ENCODE peak calls at places on chromosomes 4 and X, in four cellular contexts. Q is fibroblast of lung, D is lower lobe of right lung, A is left lung. K is an unnamed sample. For H3K36me3, the result is how much of the 10 kb centered on the place peaks cover.

GRCh38 chrX:48531359-48531954 is 8.1 kb upstream of the TBC1D25 start:
- DNase-seq in Q (peak), D (no peak), A (no peak), K (peak)

GRCh38 chr4:119029847-119030535 is 105.6 kb upstream of the MYOZ2 start:
- DNase-seq in Q (no peak), D (no peak), A (no peak), K (no peak)

GRCh38 chr4:47830263-47831025 is 7.4 kb downstream of the CORIN start:
- DNase-seq in Q (no peak), D (no peak), A (no peak), K (no peak)

GRCh38 chr4:41160856-41161255 is 53.5 kb downstream of the APBB2 start:
- DNase-seq in Q (peak), D (no peak), A (no peak), K (no peak)

GRCh38 chrX:30657542-30658238 is 4.5 kb downstream of the GK start:
- DNase-seq in Q (peak), D (no peak), A (no peak), K (no peak)

GRCh38 chrX:147485207-147485606 is 426.5 kb upstream of the FMR1 start:
- DNase-seq in Q (no peak), D (no peak), A (peak), K (no peak)

GRCh38 chrX:85994228-85994627 is 53.1 kb downstream of the CHM start:
- DNase-seq in Q (no peak), D (no peak), A (no peak), K (no peak)

GRCh38 chr4:121819216-121819980 is 4.3 kb downstream of the CCNA2 start:
- DNase-seq in Q (peak), D (no peak), A (no peak), K (no peak)

GRCh38 chr4:90357117-90357710 is 230.0 kb downstream of the CCSER1 start:
- DNase-seq in Q (peak), D (no peak), A (no peak), K (peak)

GRCh38 chr4:110475881-110476818 is at the start of gene ENPEP:
- DNase-seq in Q (peak), D (no peak), A (peak), K (peak)

GRCh38 chr4:88352062-88352461 is 26.6 kb upstream of the HERC6 start:
- DNase-seq in Q (peak), D (no peak), A (no peak), K (no peak)

GRCh38 chr4:83010522-83011318 is at the start of gene LIN54:
- DNase-seq in Q (peak), D (peak), A (peak), K (peak)

GRCh38 chr4:19944806-19945205 is 306.9 kb upstream of the SLIT2 start:
- DNase-seq in Q (no peak), D (no peak), A (no peak), K (no peak)

GRCh38 chrX:15451913-15452312 is 41.2 kb downstream of the PIR start:
- DNase-seq in Q (peak), D (no peak), A (no peak), K (no peak)

GRCh38 chrX:1466232-1466661 is 13.5 kb upstream of the ASMTL start:
- DNase-seq in Q (no peak), D (peak), A (no peak), K (no peak)

GRCh38 chrX:154298312-154298711 is 2.7 kb downstream of the TKTL1 start:
- DNase-seq in Q (no peak), D (no peak), A (no peak), K (no peak)

GRCh38 chrX:74445099-74445498 is 23.8 kb downstream of the SLC16A2 start:
- DNase-seq in Q (no peak), D (no peak), A (no peak), K (no peak)

GRCh38 chr4:170089743-170090666 is at the start of gene AADAT:
- DNase-seq in Q (peak), D (peak), A (peak), K (peak)

GRCh38 chr4:170088686-170089085 is 1.1 kb downstream of the AADAT start:
- DNase-seq in Q (no peak), D (no peak), A (no peak), K (no peak)

GRCh38 chr4:170091069-170091696 is 1.4 kb upstream of the AADAT start:
- DNase-seq in Q (no peak), D (peak), A (peak), K (no peak)

GRCh38 chr4:170090667-170091052 is 904 bp upstream of the AADAT start:
- DNase-seq in Q (peak), D (no peak), A (no peak), K (no peak)

DNA sequence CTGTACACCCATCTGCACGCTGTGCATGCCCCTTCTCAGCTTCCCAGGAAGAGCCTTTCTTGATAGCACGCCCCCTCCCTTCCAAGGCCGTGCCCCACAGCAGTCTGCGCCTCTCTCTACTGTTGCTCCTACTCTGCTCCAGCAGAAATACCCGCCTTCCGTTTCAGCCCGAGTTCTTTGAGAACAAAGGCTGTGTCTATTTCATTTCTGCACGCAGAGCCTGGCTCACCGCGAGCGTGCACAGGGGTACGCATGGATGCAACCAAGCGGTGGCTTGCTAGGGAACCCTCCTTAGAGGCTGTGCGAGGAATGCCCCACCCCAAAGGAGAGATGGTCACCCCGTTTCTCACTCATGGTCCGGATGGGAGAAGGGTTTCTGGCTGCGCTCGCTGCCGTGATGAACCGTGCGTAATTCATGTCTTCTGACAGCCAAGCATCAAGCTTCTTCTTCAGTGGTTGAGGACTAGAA is 448 bp downstream of the AADAT start:
- DNase-seq in Q (peak), D (peak), A (peak), K (peak)
- H3K27ac ChIP-seq in Q (peak), D (peak), A (peak), K (peak)

GRCh38 chr4:99918656-99919055 is 24.4 kb upstream of the LAMTOR3 start:
- DNase-seq in Q (no peak), D (no peak), A (no peak), K (no peak)

GRCh38 chr4:99921174-99921573 is 25.2 kb downstream of the DNAJB14 start:
- DNase-seq in Q (no peak), D (no peak), A (no peak), K (no peak)

GRCh38 chr4:99915449-99915848 is 21.2 kb upstream of the LAMTOR3 start:
- DNase-seq in Q (no peak), D (no peak), A (no peak), K (no peak)

GRCh38 chr4:99917575-99917974 is 23.3 kb upstream of the LAMTOR3 start:
- DNase-seq in Q (no peak), D (no peak), A (no peak), K (no peak)
- H3K36me3 ChIP-seq in Q (under half), D (half or more), A (half or more), K (under half)

GRCh38 chr4:111798840-111799239 is 346.4 kb upstream of the FAM241A start:
- DNase-seq in Q (no peak), D (no peak), A (no peak), K (no peak)
- H3K27ac ChIP-seq in Q (no peak), D (no peak), A (no peak), K (no peak)

DNA sequence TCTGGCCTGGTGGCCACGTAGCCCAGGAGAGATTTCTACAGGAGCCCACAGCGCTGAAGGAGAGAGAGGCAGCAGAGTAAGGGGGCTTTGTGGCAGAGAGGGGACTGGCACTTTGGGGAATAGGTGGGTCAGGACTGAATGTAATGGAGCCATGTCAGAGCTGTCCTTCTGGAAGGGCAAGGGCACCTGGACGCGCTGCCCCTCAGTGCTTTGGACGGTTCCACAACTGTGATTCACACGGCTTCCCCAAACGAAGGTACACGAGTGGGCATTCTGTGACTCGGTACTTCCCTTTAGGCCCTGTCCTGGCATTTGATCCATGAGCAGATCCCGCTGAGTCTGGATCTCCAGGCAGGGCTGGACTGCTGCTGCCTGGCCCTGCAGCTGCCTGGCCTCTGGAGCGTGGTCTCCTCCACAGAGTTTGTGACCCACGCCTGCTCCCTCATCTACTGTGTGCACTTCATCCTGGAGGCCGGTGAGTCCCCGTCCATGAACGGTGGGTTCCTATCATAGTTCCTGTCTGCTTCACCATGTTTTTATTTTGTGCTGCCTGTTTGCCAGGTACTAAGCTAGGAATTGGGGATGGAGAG is 35.2 kb upstream of the MSANTD1 start:
- DNase-seq in Q (no peak), D (peak), A (peak), K (no peak)
- H3K36me3 ChIP-seq in Q (under half), D (half or more), A (half or more), K (under half)

DNA sequence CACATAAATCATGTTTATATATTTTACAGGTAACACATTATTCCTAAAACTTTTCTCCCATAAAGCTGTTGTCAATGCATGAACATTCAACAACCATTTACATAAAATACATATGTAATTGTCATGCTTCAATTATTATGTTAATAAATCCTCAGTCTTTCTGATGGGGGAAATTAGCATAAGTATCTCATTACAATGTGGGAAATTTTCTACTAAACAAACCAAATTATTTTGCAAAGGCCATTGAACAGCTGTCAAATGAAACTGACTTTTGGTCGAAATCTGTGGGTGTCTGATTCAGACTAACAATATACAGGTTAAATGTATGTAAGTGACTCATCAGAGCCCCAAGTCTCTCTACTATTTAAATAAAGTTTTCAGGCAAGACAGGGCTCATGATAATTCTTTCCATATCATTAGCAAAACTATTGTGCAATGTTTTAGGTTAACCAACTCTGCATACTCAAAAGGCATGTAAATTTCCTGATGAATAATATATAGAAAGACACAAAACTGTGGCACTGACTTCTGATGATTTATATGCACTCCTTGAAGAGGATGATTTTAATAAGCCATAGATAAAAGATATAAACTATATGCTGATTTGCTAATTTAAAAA is 795.3 kb upstream of the AADAT start:
- DNase-seq in Q (no peak), D (no peak), A (no peak), K (no peak)
- H3K27ac ChIP-seq in Q (no peak), D (no peak), A (no peak), K (no peak)

DNA sequence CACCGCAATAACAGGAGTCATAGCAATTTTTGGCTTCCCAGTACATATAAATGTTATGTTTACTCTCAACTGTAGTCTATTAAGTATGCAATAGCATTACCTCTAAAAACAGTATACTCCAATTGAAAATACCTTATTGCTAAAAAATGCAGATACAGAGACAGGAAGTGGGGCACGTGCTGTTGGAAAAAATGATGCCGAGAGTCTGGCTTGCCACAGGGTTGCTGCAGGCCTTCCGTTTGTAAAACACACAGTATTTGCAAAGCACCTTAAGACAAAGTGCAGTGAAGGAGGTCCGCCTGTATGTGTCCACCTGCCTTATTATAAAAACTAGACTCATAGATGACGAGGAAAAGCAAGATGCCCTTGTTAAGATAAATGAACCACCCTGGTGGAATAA is 23.5 kb downstream of the CD99 start:
- DNase-seq in Q (no peak), D (no peak), A (no peak), K (no peak)
- H3K36me3 ChIP-seq in Q (under half), D (half or more), A (half or more), K (half or more)

DNA sequence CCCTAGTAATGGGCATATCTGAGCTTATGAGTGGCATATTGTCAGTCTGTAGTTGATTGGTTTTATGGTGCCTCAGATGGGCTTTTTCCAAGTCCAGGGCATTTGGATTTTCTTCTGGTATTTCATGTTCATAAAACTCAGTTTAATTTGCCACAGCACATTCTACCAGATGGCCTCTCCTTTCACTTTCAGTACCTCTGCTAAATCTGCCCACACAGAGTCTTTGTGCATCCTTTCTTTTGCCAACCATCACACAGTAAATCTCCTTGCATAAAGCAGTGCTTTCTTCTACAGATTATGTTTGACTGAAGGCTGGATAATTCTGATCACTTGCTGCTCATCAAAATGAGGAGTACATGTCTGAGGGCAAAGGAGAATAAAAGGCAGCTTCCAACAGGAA is 98.2 kb downstream of the HS6ST2 start:
- DNase-seq in Q (no peak), D (no peak), A (no peak), K (no peak)
- H3K27ac ChIP-seq in Q (no peak), D (no peak), A (no peak), K (no peak)

GRCh38 chr4:1693131-1693896 is 9.2 kb upstream of the FAM53A start:
- DNase-seq in Q (peak), D (peak), A (peak), K (peak)
- H3K36me3 ChIP-seq in Q (under half), D (half or more), A (half or more), K (under half)

DNA sequence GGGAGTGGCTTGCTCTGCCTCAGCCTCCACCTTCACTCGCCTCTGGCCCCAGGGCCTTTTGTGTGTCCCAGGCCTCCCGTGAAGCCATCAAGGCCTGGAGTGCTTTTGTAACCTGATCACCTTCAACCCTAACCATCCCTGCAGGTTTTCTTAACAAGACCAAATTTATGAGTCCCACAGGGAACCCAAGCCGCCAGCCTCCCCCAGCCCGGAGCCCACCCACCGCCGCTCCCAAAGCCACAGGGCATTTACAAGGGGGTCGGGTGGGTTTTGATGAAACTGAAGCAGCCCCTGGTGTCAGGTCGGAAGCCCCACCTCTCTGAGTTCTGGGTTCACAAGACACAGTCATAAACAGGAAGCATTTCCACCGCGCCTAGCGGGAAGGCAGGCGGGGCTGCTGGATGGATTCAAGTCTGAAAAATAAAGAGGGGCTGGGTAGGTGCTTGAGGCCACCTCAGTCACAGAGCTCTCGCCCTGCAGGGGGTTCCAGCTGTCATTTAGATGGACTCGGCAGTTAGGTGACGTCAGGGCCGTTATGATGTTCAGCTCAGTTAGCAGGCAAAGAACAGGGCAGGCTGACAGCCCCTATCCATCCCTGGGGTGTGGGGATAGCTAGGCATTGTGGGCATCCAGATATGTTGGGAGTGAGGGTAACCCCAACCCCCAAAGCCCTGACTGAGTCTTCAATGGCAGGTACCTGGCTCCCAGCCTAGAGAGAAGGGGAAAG is 128.5 kb downstream of the BCOR start:
- DNase-seq in Q (no peak), D (no peak), A (no peak), K (no peak)
- H3K27ac ChIP-seq in Q (no peak), D (peak), A (no peak), K (no peak)

GRCh38 chr4:163148466-163149336 is 18.0 kb downstream of the NAF1 start:
- DNase-seq in Q (peak), D (no peak), A (no peak), K (no peak)
- H3K36me3 ChIP-seq in Q (under half), D (under half), A (under half), K (under half)

K was measured in SJSA1.